ENCODE peak calls at places on chromosomes 12 and 14, in ten cellular contexts. One of them, this sample, is unnamed.

GRCh38 chr14:92481386-92481785 is 32.2 kb upstream of the RIN3 start:
- DNase-seq in SK-N-SH: no peak
- DNase-seq in H1: no peak
- DNase-seq in GM23248: peak
- DNase-seq in neuronal stem cell: no peak
- DNase-seq in HCT116: no peak
- DNase-seq in OCI-LY7: no peak
- DNase-seq in MM.1S: no peak
- DNase-seq in GM12878: no peak
- DNase-seq in PC-3: no peak
- DNase-seq in this sample: no peak

GRCh38 chr12:57173683-57174082 is 26.3 kb upstream of the LRP1-AS start:
- DNase-seq in PC-3: no peak
- DNase-seq in H1: no peak
- DNase-seq in GM12878: no peak
- DNase-seq in neuronal stem cell: no peak
- DNase-seq in GM23248: no peak
- DNase-seq in MM.1S: no peak
- DNase-seq in SK-N-SH: no peak
- DNase-seq in HCT116: no peak
- DNase-seq in OCI-LY7: no peak
- DNase-seq in this sample: no peak

GRCh38 chr12:119593578-119594398 is at the start of gene TMEM233:
- DNase-seq in PC-3: no peak
- DNase-seq in neuronal stem cell: peak
- DNase-seq in OCI-LY7: no peak
- DNase-seq in H1: no peak
- DNase-seq in SK-N-SH: peak
- DNase-seq in GM12878: no peak
- DNase-seq in HCT116: no peak
- DNase-seq in MM.1S: no peak
- DNase-seq in GM23248: no peak
- DNase-seq in this sample: peak

GRCh38 chr14:76348898-76349297 is 27.0 kb upstream of the ESRRB start:
- DNase-seq in HCT116: peak
- DNase-seq in PC-3: peak
- DNase-seq in OCI-LY7: no peak
- DNase-seq in MM.1S: no peak
- DNase-seq in H1: peak
- DNase-seq in GM23248: peak
- DNase-seq in neuronal stem cell: peak
- DNase-seq in SK-N-SH: peak
- DNase-seq in GM12878: no peak
- DNase-seq in this sample: peak

GRCh38 chr14:100104006-100104352 is 38.8 kb downstream of the EVL start:
- DNase-seq in PC-3: no peak
- DNase-seq in MM.1S: no peak
- DNase-seq in GM12878: no peak
- DNase-seq in HCT116: no peak
- DNase-seq in SK-N-SH: no peak
- DNase-seq in H1: no peak
- DNase-seq in OCI-LY7: no peak
- DNase-seq in GM23248: no peak
- DNase-seq in neuronal stem cell: no peak
- DNase-seq in this sample: no peak

GRCh38 chr12:116171549-116171948 is 105.9 kb downstream of the MED13L start:
- DNase-seq in GM23248: peak
- DNase-seq in PC-3: peak
- DNase-seq in HCT116: no peak
- DNase-seq in OCI-LY7: no peak
- DNase-seq in SK-N-SH: no peak
- DNase-seq in GM12878: no peak
- DNase-seq in neuronal stem cell: no peak
- DNase-seq in H1: no peak
- DNase-seq in MM.1S: no peak
- DNase-seq in this sample: no peak

GRCh38 chr12:111826316-111826715 is 15.7 kb upstream of the MAPKAPK5 start:
- DNase-seq in MM.1S: no peak
- DNase-seq in SK-N-SH: no peak
- DNase-seq in H1: no peak
- DNase-seq in PC-3: no peak
- DNase-seq in HCT116: no peak
- DNase-seq in GM23248: peak
- DNase-seq in OCI-LY7: no peak
- DNase-seq in neuronal stem cell: no peak
- DNase-seq in GM12878: no peak
- DNase-seq in this sample: no peak

GRCh38 chr12:91009319-91009950 is 4.7 kb upstream of the EPYC start:
- DNase-seq in SK-N-SH: no peak
- DNase-seq in OCI-LY7: no peak
- DNase-seq in H1: no peak
- DNase-seq in GM12878: peak
- DNase-seq in GM23248: no peak
- DNase-seq in HCT116: no peak
- DNase-seq in PC-3: peak
- DNase-seq in neuronal stem cell: no peak
- DNase-seq in MM.1S: peak
- DNase-seq in this sample: no peak

GRCh38 chr14:34930591-34931069 is 52.2 kb upstream of the SRP54 start:
- DNase-seq in OCI-LY7: peak
- DNase-seq in MM.1S: peak
- DNase-seq in neuronal stem cell: no peak
- DNase-seq in HCT116: no peak
- DNase-seq in PC-3: no peak
- DNase-seq in GM12878: peak
- DNase-seq in H1: no peak
- DNase-seq in GM23248: no peak
- DNase-seq in SK-N-SH: no peak
- DNase-seq in this sample: no peak

GRCh38 chr14:53953002-53953827 is 3.4 kb downstream of the BMP4 start:
- DNase-seq in PC-3: peak
- DNase-seq in GM23248: peak
- DNase-seq in GM12878: no peak
- DNase-seq in MM.1S: peak
- DNase-seq in SK-N-SH: peak
- DNase-seq in H1: no peak
- DNase-seq in HCT116: no peak
- DNase-seq in OCI-LY7: no peak
- DNase-seq in neuronal stem cell: no peak
- DNase-seq in this sample: peak

GRCh38 chr14:23153891-23154796 is 29.3 kb downstream of the SLC7A8 start:
- DNase-seq in GM23248: peak
- DNase-seq in neuronal stem cell: no peak
- DNase-seq in SK-N-SH: peak
- DNase-seq in H1: no peak
- DNase-seq in GM12878: no peak
- DNase-seq in MM.1S: no peak
- DNase-seq in PC-3: no peak
- DNase-seq in OCI-LY7: no peak
- DNase-seq in HCT116: peak
- DNase-seq in this sample: peak

GRCh38 chr14:59294662-59294992 is 106.2 kb downstream of the DAAM1 start:
- DNase-seq in GM12878: no peak
- DNase-seq in MM.1S: no peak
- DNase-seq in HCT116: no peak
- DNase-seq in OCI-LY7: no peak
- DNase-seq in neuronal stem cell: no peak
- DNase-seq in PC-3: peak
- DNase-seq in H1: no peak
- DNase-seq in GM23248: peak
- DNase-seq in SK-N-SH: no peak
- DNase-seq in this sample: no peak

GRCh38 chr12:122995503-122996187 is 15.2 kb downstream of the ARL6IP4 start:
- DNase-seq in MM.1S: no peak
- DNase-seq in OCI-LY7: no peak
- DNase-seq in SK-N-SH: no peak
- DNase-seq in HCT116: no peak
- DNase-seq in PC-3: no peak
- DNase-seq in GM12878: no peak
- DNase-seq in neuronal stem cell: no peak
- DNase-seq in H1: no peak
- DNase-seq in GM23248: no peak
- DNase-seq in this sample: no peak

GRCh38 chr12:50185975-50186663 is 18.9 kb upstream of the CERS5 start:
- DNase-seq in HCT116: no peak
- DNase-seq in OCI-LY7: no peak
- DNase-seq in PC-3: peak
- DNase-seq in GM23248: peak
- DNase-seq in H1: no peak
- DNase-seq in MM.1S: no peak
- DNase-seq in neuronal stem cell: no peak
- DNase-seq in SK-N-SH: no peak
- DNase-seq in GM12878: no peak
- DNase-seq in this sample: no peak

GRCh38 chr14:88849717-88850116 is 25.3 kb downstream of the TTC8 start:
- DNase-seq in HCT116: no peak
- DNase-seq in OCI-LY7: no peak
- DNase-seq in H1: no peak
- DNase-seq in GM12878: no peak
- DNase-seq in GM23248: peak
- DNase-seq in PC-3: no peak
- DNase-seq in MM.1S: no peak
- DNase-seq in neuronal stem cell: no peak
- DNase-seq in SK-N-SH: no peak
- DNase-seq in this sample: no peak

GRCh38 chr12:67989184-67989965 is at the start of gene IFNG-AS1:
- DNase-seq in SK-N-SH: no peak
- DNase-seq in GM12878: peak
- DNase-seq in HCT116: no peak
- DNase-seq in GM23248: no peak
- DNase-seq in PC-3: no peak
- DNase-seq in OCI-LY7: peak
- DNase-seq in MM.1S: peak
- DNase-seq in neuronal stem cell: no peak
- DNase-seq in H1: no peak
- DNase-seq in this sample: no peak
- H3K4me2 ChIP-seq in SK-N-SH: no peak
- H3K4me2 ChIP-seq in GM12878: peak
- H3K4me2 ChIP-seq in HCT116: no peak
- H3K4me2 ChIP-seq in GM23248: no peak
- H3K4me2 ChIP-seq in PC-3: no peak
- H3K4me2 ChIP-seq in OCI-LY7: peak
- H3K4me2 ChIP-seq in MM.1S: peak
- H3K4me2 ChIP-seq in neuronal stem cell: no peak
- H3K4me2 ChIP-seq in H1: no peak
- H3K4me2 ChIP-seq in this sample: peak

GRCh38 chr12:41418586-41418985 is 230.5 kb downstream of the PDZRN4 start:
- DNase-seq in GM23248: no peak
- DNase-seq in H1: no peak
- DNase-seq in GM12878: no peak
- DNase-seq in MM.1S: no peak
- DNase-seq in PC-3: no peak
- DNase-seq in SK-N-SH: no peak
- DNase-seq in neuronal stem cell: no peak
- DNase-seq in OCI-LY7: no peak
- DNase-seq in HCT116: no peak
- DNase-seq in this sample: no peak
- H3K4me2 ChIP-seq in GM23248: no peak
- H3K4me2 ChIP-seq in H1: no peak
- H3K4me2 ChIP-seq in GM12878: no peak
- H3K4me2 ChIP-seq in MM.1S: no peak
- H3K4me2 ChIP-seq in PC-3: no peak
- H3K4me2 ChIP-seq in SK-N-SH: no peak
- H3K4me2 ChIP-seq in neuronal stem cell: no peak
- H3K4me2 ChIP-seq in OCI-LY7: no peak
- H3K4me2 ChIP-seq in HCT116: no peak
- H3K4me2 ChIP-seq in this sample: peak

GRCh38 chr12:94460594-94460959 is 910 bp upstream of the CEP83 start:
- DNase-seq in PC-3: peak
- DNase-seq in MM.1S: no peak
- DNase-seq in SK-N-SH: no peak
- DNase-seq in HCT116: no peak
- DNase-seq in neuronal stem cell: no peak
- DNase-seq in GM12878: no peak
- DNase-seq in OCI-LY7: no peak
- DNase-seq in GM23248: peak
- DNase-seq in H1: no peak
- DNase-seq in this sample: no peak
- H3K4me2 ChIP-seq in PC-3: peak
- H3K4me2 ChIP-seq in MM.1S: peak
- H3K4me2 ChIP-seq in SK-N-SH: peak
- H3K4me2 ChIP-seq in HCT116: peak
- H3K4me2 ChIP-seq in neuronal stem cell: peak
- H3K4me2 ChIP-seq in GM12878: peak
- H3K4me2 ChIP-seq in OCI-LY7: peak
- H3K4me2 ChIP-seq in GM23248: peak
- H3K4me2 ChIP-seq in H1: peak
- H3K4me2 ChIP-seq in this sample: peak

GRCh38 chr14:37047226-37047625 is 125.2 kb downstream of the SLC25A21 start:
- DNase-seq in neuronal stem cell: no peak
- DNase-seq in OCI-LY7: no peak
- DNase-seq in SK-N-SH: no peak
- DNase-seq in GM12878: no peak
- DNase-seq in H1: no peak
- DNase-seq in HCT116: no peak
- DNase-seq in GM23248: no peak
- DNase-seq in PC-3: peak
- DNase-seq in MM.1S: no peak
- DNase-seq in this sample: no peak

GRCh38 chr14:37051680-37052079 is 120.7 kb downstream of the SLC25A21 start:
- DNase-seq in PC-3: no peak
- DNase-seq in GM23248: no peak
- DNase-seq in OCI-LY7: no peak
- DNase-seq in GM12878: no peak
- DNase-seq in HCT116: no peak
- DNase-seq in H1: no peak
- DNase-seq in MM.1S: no peak
- DNase-seq in neuronal stem cell: no peak
- DNase-seq in SK-N-SH: no peak
- DNase-seq in this sample: no peak

GRCh38 chr14:37051153-37051552 is 121.3 kb downstream of the SLC25A21 start:
- DNase-seq in PC-3: peak
- DNase-seq in GM12878: no peak
- DNase-seq in MM.1S: no peak
- DNase-seq in neuronal stem cell: no peak
- DNase-seq in H1: no peak
- DNase-seq in SK-N-SH: no peak
- DNase-seq in GM23248: peak
- DNase-seq in OCI-LY7: no peak
- DNase-seq in HCT116: no peak
- DNase-seq in this sample: no peak

GRCh38 chr14:37047996-37048395 is 124.4 kb downstream of the SLC25A21 start:
- DNase-seq in H1: no peak
- DNase-seq in HCT116: no peak
- DNase-seq in neuronal stem cell: no peak
- DNase-seq in GM23248: no peak
- DNase-seq in PC-3: peak
- DNase-seq in OCI-LY7: no peak
- DNase-seq in GM12878: no peak
- DNase-seq in MM.1S: no peak
- DNase-seq in SK-N-SH: no peak
- DNase-seq in this sample: no peak

DNA sequence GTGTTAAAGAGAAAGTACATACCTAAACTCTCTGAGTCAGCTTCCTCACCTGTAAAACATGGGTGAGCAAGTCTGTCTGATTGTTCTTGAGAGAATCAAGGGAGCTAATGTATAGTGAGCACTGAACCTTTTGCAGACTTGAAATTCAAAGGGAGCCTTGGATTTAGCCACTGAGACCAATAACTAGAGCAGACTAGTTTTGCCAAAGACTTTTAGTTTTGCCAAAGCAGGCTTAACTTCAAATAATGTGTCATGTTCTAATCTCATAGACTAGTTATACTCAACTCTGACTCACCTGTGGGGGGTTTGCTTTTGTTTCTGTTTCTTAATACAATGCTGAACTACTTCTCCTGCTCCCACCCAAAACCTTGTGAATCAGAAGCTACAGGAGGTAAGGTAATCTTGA is 123.7 kb downstream of the SLC25A21 start:
- DNase-seq in GM23248: peak
- DNase-seq in neuronal stem cell: no peak
- DNase-seq in SK-N-SH: no peak
- DNase-seq in GM12878: no peak
- DNase-seq in PC-3: peak
- DNase-seq in MM.1S: no peak
- DNase-seq in H1: no peak
- DNase-seq in OCI-LY7: no peak
- DNase-seq in HCT116: no peak
- DNase-seq in this sample: no peak
- H3K4me2 ChIP-seq in GM23248: peak
- H3K4me2 ChIP-seq in neuronal stem cell: no peak
- H3K4me2 ChIP-seq in SK-N-SH: no peak
- H3K4me2 ChIP-seq in GM12878: no peak
- H3K4me2 ChIP-seq in PC-3: peak
- H3K4me2 ChIP-seq in MM.1S: no peak
- H3K4me2 ChIP-seq in H1: no peak
- H3K4me2 ChIP-seq in OCI-LY7: no peak
- H3K4me2 ChIP-seq in HCT116: peak
- H3K4me2 ChIP-seq in this sample: no peak

This sample was measured in neural progenitor cell.